ENCODE peak calls at places on chromosomes 4 and X, in six cellular contexts. N, M, Z, X, R and L are unnamed samples.

GRCh38 chr4:166622425-166622977 is 611.8 kb downstream of the SPOCK3 start:
- DNase-seq in N (no peak), M (no peak), Z (no peak), X (no peak), R (no peak), L (no peak)

GRCh38 chr4:147362868-147363440 is 117.9 kb upstream of the EDNRA start:
- DNase-seq in N (no peak), M (no peak), Z (peak; percentile 66), X (peak; percentile 10), R (peak; percentile 80), L (peak; percentile 66)

GRCh38 chr4:55854132-55854531 is 684 bp downstream of the EXOC1 start:
- DNase-seq in N (no peak), M (no peak), Z (peak; percentile 7), X (no peak), R (no peak), L (no peak)

GRCh38 chr4:39047691-39048090 is 14.3 kb upstream of the KLHL5 start:
- DNase-seq in N (no peak), M (no peak), Z (no peak), X (no peak), R (no peak), L (no peak)

GRCh38 chr4:110781944-110782343 is 159.1 kb upstream of the PITX2 start:
- DNase-seq in N (no peak), M (no peak), Z (no peak), X (no peak), R (no peak), L (no peak)

GRCh38 chr4:119865389-119865788 is 201.3 kb downstream of the MAD2L1 start:
- DNase-seq in N (no peak), M (no peak), Z (no peak), X (no peak), R (no peak), L (no peak)

GRCh38 chr4:93147524-93148212 is 680.9 kb upstream of the ATOH1 start:
- DNase-seq in N (no peak), M (peak; percentile 81), Z (no peak), X (no peak), R (no peak), L (no peak)

GRCh38 chr4:103067841-103068547 is 8.6 kb downstream of the SLC9B2 start:
- DNase-seq in N (no peak), M (no peak), Z (no peak), X (no peak), R (no peak), L (no peak)

GRCh38 chrX:96685205-96686099 is 810 bp downstream of the DIAPH2 start:
- DNase-seq in N (peak; percentile 16), M (peak; percentile 30), Z (peak; percentile 58), X (peak; percentile 2), R (peak; percentile 15), L (peak; percentile 47)

GRCh38 chrX:115260330-115260729 is 26.4 kb upstream of the LRCH2 start:
- DNase-seq in N (no peak), M (no peak), Z (peak; percentile 10), X (no peak), R (no peak), L (no peak)

GRCh38 chrX:88903989-88904718 is 157.1 kb downstream of the CPXCR1 start:
- DNase-seq in N (no peak), M (no peak), Z (no peak), X (no peak), R (no peak), L (no peak)

GRCh38 chr4:171430495-171430894 is 382.7 kb upstream of the GALNTL6 start:
- DNase-seq in N (no peak), M (no peak), Z (no peak), X (no peak), R (no peak), L (no peak)

DNA sequence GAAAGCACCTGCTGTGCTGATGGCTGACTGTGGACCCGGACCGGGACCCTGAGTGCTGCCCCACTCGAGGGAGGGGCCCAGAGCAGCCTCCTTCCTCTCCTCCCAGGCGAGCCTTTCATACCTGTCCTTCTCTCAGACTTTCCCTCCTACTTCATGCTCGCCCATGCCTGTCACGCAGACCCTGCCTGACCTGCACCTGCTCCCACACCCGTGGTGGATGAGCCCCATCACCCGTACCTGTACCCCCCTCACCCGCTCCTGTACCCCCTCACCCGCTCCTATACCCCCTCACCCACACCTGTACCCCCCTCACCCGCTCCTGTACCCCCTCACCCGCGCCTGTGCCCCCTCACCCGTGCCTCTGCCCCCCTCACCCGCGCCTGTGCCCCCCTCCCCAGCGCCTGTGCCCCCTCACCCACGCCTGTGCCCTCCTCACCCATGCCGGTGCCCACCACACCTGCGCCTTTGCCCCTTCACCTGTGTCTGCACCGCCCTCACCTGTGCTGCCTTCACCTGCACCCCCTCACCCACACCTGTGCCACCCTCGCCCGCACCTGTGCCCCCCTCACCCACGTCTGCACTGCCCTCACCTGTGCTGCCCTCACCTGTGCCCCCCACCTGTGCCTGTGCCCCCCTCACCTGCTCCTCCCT is 5.8 kb downstream of the MAEA start:
- DNase-seq in N (no peak), M (no peak), Z (no peak), X (no peak), R (no peak), L (no peak)
- H3K4me1 ChIP-seq in N (no peaks in the 10 kb centered on the region), M (peaks cover 6% of the 10 kb centered on the region), Z (peaks cover 16% of the 10 kb centered on the region), X (peaks cover 17% of the 10 kb centered on the region), R (peaks cover 41% of the 10 kb centered on the region), L (peaks cover 13% of the 10 kb centered on the region)

DNA sequence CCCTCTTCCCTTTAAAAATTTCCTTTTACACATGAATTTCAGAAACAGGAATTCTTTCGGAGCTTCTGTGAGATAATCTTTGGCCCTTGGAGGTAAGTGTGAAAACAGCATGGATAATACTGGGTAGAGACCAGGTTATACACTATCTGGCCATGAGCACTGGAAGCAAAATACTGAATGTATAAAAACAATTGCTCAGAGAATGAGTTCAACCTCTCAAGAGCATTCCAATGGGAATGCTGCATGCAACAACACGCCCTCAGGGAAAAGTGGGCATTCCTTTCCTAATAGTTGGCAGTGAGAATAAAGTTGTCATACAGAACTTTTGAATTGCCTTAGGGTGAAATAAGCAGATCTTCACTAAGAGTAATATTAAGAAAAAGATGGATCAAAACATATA is 574.8 kb upstream of the DIPK2B start:
- DNase-seq in N (peak; percentile 70), M (no peak), Z (no peak), X (no peak), R (no peak), L (no peak)
- H3K4me1 ChIP-seq in N (peaks cover 46% of the 10 kb centered on the region), M (no peaks in the 10 kb centered on the region), Z (peaks cover 9% of the 10 kb centered on the region), X (no peaks in the 10 kb centered on the region), R (no peaks in the 10 kb centered on the region), L (no peaks in the 10 kb centered on the region)

DNA sequence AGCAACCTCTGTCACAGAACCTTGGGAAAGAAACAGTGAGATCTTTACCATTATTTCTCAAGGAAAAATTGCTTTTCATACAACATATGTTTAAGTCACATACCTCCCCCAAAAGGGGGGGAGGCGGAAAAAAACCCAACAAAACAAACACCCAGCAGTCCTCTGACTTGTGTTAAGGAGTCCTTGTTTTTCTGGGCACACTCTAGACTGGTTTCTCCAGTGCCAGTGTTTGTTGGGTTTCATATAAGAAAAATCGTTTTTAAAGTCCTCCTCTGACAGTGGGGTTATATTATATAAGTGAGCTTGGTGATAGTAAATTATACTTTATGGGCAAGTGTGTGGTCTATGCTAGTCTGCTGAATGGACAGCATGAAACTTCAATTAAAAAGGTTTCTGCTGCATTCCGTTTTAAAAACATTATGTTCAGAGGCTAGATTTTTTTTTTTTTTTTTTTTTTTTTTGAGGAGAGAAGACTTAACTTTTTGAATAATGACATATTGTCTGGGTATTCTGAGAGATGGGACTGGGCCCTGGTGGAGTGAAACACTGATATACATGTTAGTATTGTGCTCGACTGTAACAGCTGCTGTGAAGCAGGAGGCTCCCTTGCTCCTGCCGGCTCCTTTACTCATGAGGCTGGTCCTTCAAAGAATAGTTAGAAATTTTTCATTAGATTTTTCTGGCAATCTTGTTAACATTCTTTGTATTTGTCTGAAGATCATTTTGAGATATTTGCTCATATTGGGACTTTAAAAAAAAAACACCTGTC is 73.1 kb downstream of the TMEM131L start:
- DNase-seq in N (no peak), M (no peak), Z (no peak), X (peak; percentile 64), R (no peak), L (no peak)
- H3K4me1 ChIP-seq in N (peaks cover 19% of the 10 kb centered on the region), M (peaks cover 31% of the 10 kb centered on the region), Z (peaks cover 2% of the 10 kb centered on the region), X (peaks cover 19% of the 10 kb centered on the region), R (peaks cover 13% of the 10 kb centered on the region), L (no peaks in the 10 kb centered on the region)

DNA sequence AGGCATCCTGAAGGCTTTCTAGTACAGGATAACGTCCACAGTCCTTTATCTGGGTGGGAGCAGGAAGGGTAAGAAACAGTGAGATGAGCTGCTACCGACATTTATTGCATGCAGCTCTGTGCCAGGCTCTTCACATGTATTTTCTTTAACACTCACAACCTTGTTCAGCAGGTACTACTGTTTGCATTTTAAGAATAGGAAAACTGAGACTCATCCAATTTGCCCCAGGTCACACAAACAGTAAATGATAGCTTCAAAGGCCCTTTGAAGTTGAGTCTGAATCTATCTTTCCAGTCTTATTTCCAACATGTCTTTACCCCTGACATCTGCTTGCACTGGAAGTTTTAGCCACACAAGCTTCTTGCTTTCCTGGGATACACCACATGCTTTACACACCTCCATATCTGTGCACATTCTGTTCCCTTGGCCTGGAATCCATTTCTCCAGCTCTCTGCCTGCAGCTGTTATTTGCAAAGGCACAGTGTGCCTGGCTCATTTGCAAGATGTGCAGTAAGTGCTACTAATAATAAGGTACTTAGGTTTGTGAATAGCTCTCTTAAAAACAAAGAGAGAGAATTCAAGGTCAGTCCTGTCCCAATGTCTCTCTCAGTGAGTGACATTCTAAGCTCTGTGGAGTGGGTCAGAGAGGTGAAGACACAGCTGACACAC is 61.2 kb downstream of the METTL14 start:
- DNase-seq in N (no peak), M (no peak), Z (no peak), X (no peak), R (peak; percentile 51), L (no peak)
- H3K4me1 ChIP-seq in N (peaks cover 4% of the 10 kb centered on the region), M (no peaks in the 10 kb centered on the region), Z (no peaks in the 10 kb centered on the region), X (no peaks in the 10 kb centered on the region), R (peaks cover 9% of the 10 kb centered on the region), L (no peaks in the 10 kb centered on the region)

DNA sequence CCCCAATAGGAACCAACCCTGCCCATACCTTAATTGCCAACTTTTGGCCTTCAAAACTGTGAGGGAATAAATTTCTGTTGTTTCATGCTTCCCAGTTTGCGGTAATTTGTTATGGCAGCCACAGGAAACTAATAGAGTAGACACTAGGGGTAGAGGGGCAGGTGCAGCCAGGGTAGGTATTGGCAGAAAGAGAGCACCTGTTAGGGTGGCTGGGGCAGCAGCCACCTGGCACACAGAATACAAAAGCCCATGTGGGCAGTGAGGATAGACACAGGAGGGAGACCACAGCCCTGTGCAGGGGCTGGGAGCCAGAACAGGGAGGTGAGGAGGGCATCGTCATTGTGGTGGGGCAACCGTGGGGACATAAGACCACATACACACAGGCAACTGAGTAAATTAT is 28.2 kb downstream of the IRF2 start:
- DNase-seq in N (no peak), M (no peak), Z (no peak), X (no peak), R (no peak), L (no peak)
- H3K4me1 ChIP-seq in N (peaks cover 49% of the 10 kb centered on the region), M (peaks cover 26% of the 10 kb centered on the region), Z (peaks cover 10% of the 10 kb centered on the region), X (no peaks in the 10 kb centered on the region), R (peaks cover 62% of the 10 kb centered on the region), L (no peaks in the 10 kb centered on the region)

DNA sequence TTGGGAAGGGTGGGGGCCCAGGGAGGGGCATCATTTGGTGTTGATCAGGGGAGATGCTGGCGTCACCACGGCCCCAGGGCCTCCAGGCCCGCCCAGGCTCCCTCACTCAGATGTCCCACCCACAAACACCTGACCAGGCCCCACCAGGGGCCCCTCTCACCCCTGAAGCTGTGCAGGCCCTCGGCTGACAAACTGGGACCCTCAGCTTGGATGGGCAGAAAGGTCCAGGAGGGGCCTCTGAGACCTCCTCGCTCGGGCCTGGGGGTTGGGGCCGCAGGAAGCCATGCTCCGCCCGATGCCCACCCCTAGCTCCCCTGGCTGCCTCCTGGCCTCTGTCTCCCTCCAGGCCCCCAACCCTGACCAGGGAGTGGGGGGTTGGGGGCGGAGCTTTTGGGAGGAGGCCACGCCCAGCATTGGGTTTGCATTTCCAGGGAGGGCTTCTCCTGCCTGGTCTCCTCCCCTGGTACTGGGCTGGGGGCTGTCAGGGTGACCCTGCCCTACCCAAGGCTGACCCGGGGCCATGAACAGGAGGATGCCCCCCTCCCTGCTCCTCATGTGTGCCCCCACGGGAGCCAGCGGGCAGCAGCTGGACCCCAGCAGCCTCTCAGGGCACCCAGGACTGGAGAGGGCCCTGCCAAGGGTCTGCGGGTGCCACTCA is 33.4 kb upstream of the SPON2 start:
- DNase-seq in N (peak; percentile 25), M (no peak), Z (no peak), X (no peak), R (no peak), L (peak; percentile 26)
- H3K4me1 ChIP-seq in N (peaks cover 2% of the 10 kb centered on the region), M (no peaks in the 10 kb centered on the region), Z (peaks cover 72% of the 10 kb centered on the region), X (peaks cover 7% of the 10 kb centered on the region), R (peaks cover 27% of the 10 kb centered on the region), L (peaks cover 47% of the 10 kb centered on the region)